ENCODE peak calls at places on chromosomes 3 and 15, in ten cellular contexts. U is SJCRH30; M is cardiac muscle cell; X is bronchial epithelial cell; F is Peyer's patch; Z is heart right ventricle; D is lower lobe of right lung; L is GM12864; P is effector memory CD4-positive, alpha-beta T cell; Q is dorsolateral prefrontal cortex. Y is an unnamed sample.

GRCh38 chr3:12734960-12735359 is 24.1 kb downstream of the TMEM40 start:
- DNase-seq in U (no peak), M (no peak), X (no peak), F (no peak), Z (no peak), D (no peak), L (no peak), P (no peak), Q (no peak), Y (no peak)

GRCh38 chr15:27668471-27669220 is 430.5 kb downstream of the OCA2 start:
- DNase-seq in U (no peak), M (no peak), X (no peak), F (no peak), Z (no peak), D (no peak), L (no peak), P (no peak), Q (no peak), Y (no peak)

GRCh38 chr3:53134631-53135232 is 4.5 kb upstream of the RFT1 start:
- DNase-seq in U (peak; percentile 69), M (peak; percentile 83), X (peak; percentile 58), F (peak; percentile 88), Z (peak; percentile 59), D (peak; percentile 92), L (no peak), P (peak; percentile 20), Q (no peak), Y (peak; percentile 42)

GRCh38 chr3:192825657-192826200 is 91.9 kb downstream of the MB21D2 start:
- DNase-seq in U (peak; percentile 46), M (peak; percentile 79), X (peak; percentile 76), F (no peak), Z (no peak), D (peak; percentile 61), L (no peak), P (no peak), Q (no peak), Y (no peak)

GRCh38 chr3:52372822-52373504 is 56.8 kb downstream of the DNAH1 start:
- DNase-seq in U (no peak), M (no peak), X (no peak), F (no peak), Z (peak; percentile 38), D (no peak), L (no peak), P (no peak), Q (no peak), Y (no peak)

GRCh38 chr3:177836671-177837070 is 639.4 kb upstream of the TBL1XR1 start:
- DNase-seq in U (no peak), M (peak; percentile 67), X (peak; percentile 58), F (no peak), Z (no peak), D (no peak), L (no peak), P (no peak), Q (no peak), Y (no peak)

GRCh38 chr15:43776101-43776717 is 557 bp downstream of the ELL3 start:
- DNase-seq in U (no peak), M (no peak), X (peak; percentile 27), F (peak; percentile 74), Z (no peak), D (peak; percentile 52), L (peak; percentile 77), P (no peak), Q (no peak), Y (no peak)

GRCh38 chr3:188769833-188770232 is 401.9 kb upstream of the TPRG1 start:
- DNase-seq in U (no peak), M (no peak), X (no peak), F (no peak), Z (no peak), D (no peak), L (no peak), P (no peak), Q (no peak), Y (no peak)

GRCh38 chr15:71313806-71314205 is 198.5 kb downstream of the THSD4 start:
- DNase-seq in U (no peak), M (no peak), X (no peak), F (no peak), Z (no peak), D (no peak), L (no peak), P (no peak), Q (no peak), Y (no peak)

GRCh38 chr15:45549831-45550230 is 27.3 kb upstream of the SLC30A4 start:
- DNase-seq in U (no peak), M (no peak), X (peak; percentile 21), F (no peak), Z (no peak), D (no peak), L (no peak), P (no peak), Q (no peak), Y (no peak)

GRCh38 chr3:42499478-42499871 is 3.0 kb upstream of the VIPR1 start:
- DNase-seq in U (no peak), M (no peak), X (no peak), F (peak; percentile 32), Z (no peak), D (no peak), L (no peak), P (no peak), Q (no peak), Y (no peak)

GRCh38 chr3:39192490-39193092 is at the start of gene XIRP1:
- DNase-seq in U (no peak), M (no peak), X (no peak), F (no peak), Z (peak; percentile 60), D (no peak), L (no peak), P (no peak), Q (no peak), Y (no peak)
- H3K4me3 ChIP-seq in U (peak within 1 kb of the TSS; percentile 9), M (peak within 1 kb of the TSS; percentile 61), X (no peak within 1 kb of the TSS), F (no peak within 1 kb of the TSS), Z (peak within 1 kb of the TSS; percentile 67), D (no peak within 1 kb of the TSS), L (no peak within 1 kb of the TSS), P (no peak within 1 kb of the TSS), Q (no peak within 1 kb of the TSS), Y (no peak within 1 kb of the TSS)

GRCh38 chr3:38168988-38169363 is 3.6 kb downstream of the OXSR1 start:
- DNase-seq in U (no peak), M (no peak), X (peak; percentile 76), F (no peak), Z (no peak), D (no peak), L (no peak), P (no peak), Q (no peak), Y (no peak)
- H3K4me3 ChIP-seq in U (no peak overlapping the region), M (no peak overlapping the region), X (no peak overlapping the region), F (no peak overlapping the region), Z (no peak overlapping the region), D (no peak overlapping the region), L (no peak overlapping the region), P (no peak overlapping the region), Q (no peak overlapping the region), Y (no peak overlapping the region)

GRCh38 chr3:77204788-77205187 is 164.9 kb downstream of the ROBO2 start:
- DNase-seq in U (no peak), M (no peak), X (no peak), F (no peak), Z (no peak), D (no peak), L (no peak), P (no peak), Q (no peak), Y (no peak)
- H3K4me3 ChIP-seq in U (no peak overlapping the region), M (no peak overlapping the region), X (no peak overlapping the region), F (no peak overlapping the region), Z (no peak overlapping the region), D (no peak overlapping the region), L (no peak overlapping the region), P (no peak overlapping the region), Q (no peak overlapping the region), Y (no peak overlapping the region)

DNA sequence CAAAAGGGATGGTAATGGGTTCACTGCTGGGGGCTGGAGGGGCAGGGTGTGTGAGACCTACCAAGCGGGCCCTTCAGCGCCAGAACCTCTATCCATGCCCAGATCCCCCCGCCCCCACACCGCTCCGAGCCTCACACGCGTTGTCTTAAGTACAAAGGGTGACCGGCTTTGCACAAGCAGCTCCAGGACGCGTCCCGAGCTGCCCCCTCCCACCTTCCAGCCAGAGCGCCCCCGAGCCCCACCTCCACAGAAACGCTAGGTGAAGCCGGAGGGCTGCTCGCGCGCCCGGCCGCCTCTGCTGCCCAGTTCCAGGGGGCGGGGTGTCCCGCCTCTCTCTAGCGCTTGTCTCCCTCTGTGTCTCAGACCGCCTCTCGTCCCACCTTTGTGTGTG is 1.2 kb downstream of the WNT7A start:
- DNase-seq in U (no peak), M (no peak), X (no peak), F (no peak), Z (no peak), D (no peak), L (no peak), P (no peak), Q (no peak), Y (no peak)
- H3K4me3 ChIP-seq in U (no peak overlapping the region), M (peak overlapping the region; percentile 18), X (peak overlapping the region; percentile 76), F (no peak overlapping the region), Z (peak overlapping the region; percentile 32), D (peak overlapping the region; percentile 49), L (no peak overlapping the region), P (peak overlapping the region; percentile 83), Q (peak overlapping the region; percentile 30), Y (no peak overlapping the region)

GRCh38 chr3:59876533-59877062 is 826.8 kb upstream of the CFAP20DC start:
- DNase-seq in U (no peak), M (no peak), X (no peak), F (no peak), Z (no peak), D (no peak), L (no peak), P (no peak), Q (no peak), Y (no peak)

GRCh38 chr3:59877263-59877662 is 827.4 kb upstream of the CFAP20DC start:
- DNase-seq in U (no peak), M (no peak), X (no peak), F (no peak), Z (no peak), D (no peak), L (no peak), P (no peak), Q (no peak), Y (no peak)

GRCh38 chr3:59877679-59878427 is 828.0 kb upstream of the CFAP20DC start:
- DNase-seq in U (no peak), M (no peak), X (peak; percentile 14), F (no peak), Z (no peak), D (no peak), L (no peak), P (no peak), Q (no peak), Y (no peak)

GRCh38 chr3:59880717-59881116 is 830.9 kb upstream of the CFAP20DC start:
- DNase-seq in U (no peak), M (no peak), X (no peak), F (no peak), Z (no peak), D (no peak), L (no peak), P (no peak), Q (no peak), Y (no peak)

GRCh38 chr3:59879033-59879655 is 829.3 kb upstream of the CFAP20DC start:
- DNase-seq in U (no peak), M (no peak), X (no peak), F (no peak), Z (no peak), D (no peak), L (no peak), P (no peak), Q (no peak), Y (peak; percentile 17)
- H3K4me3 ChIP-seq in U (no peak overlapping the region), M (no peak overlapping the region), X (no peak overlapping the region), F (no peak overlapping the region), Z (no peak overlapping the region), D (no peak overlapping the region), L (no peak overlapping the region), P (no peak overlapping the region), Q (no peak overlapping the region), Y (no peak overlapping the region)

GRCh38 chr15:100043069-100043641 is 298.6 kb downstream of the ADAMTS17 start:
- DNase-seq in U (no peak), M (peak; percentile 76), X (peak; percentile 86), F (no peak), Z (no peak), D (no peak), L (no peak), P (no peak), Q (no peak), Y (no peak)
- H3K4me3 ChIP-seq in U (no peak overlapping the region), M (no peak overlapping the region), X (no peak overlapping the region), F (no peak overlapping the region), Z (no peak overlapping the region), D (no peak overlapping the region), L (no peak overlapping the region), P (no peak overlapping the region), Q (no peak overlapping the region), Y (no peak overlapping the region)

Y was measured in Jurkat, Clone E6-1.